ENCODE peak calls at places on chromosomes 4 and X, in four cellular contexts. J is left ventricle myocardium inferior, A is astrocyte of the spinal cord, O is HL-60. R is an unnamed sample.

GRCh38 chrX:13778916-13779315 is 38.0 kb downstream of the GPM6B start:
- DNase-seq in J (no peak), A (peak; percentile 40), O (no peak), R (peak; percentile 18)

GRCh38 chr4:94732358-94732698 is 25.4 kb upstream of the BMPR1B start:
- DNase-seq in J (no peak), A (no peak), O (no peak), R (no peak)

GRCh38 chr4:139214039-139214534 is 37.1 kb upstream of the ELF2 start:
- DNase-seq in J (peak; percentile 25), A (no peak), O (peak; percentile 69), R (no peak)

GRCh38 chr4:16129336-16129735 is 45.5 kb upstream of the PROM1 start:
- DNase-seq in J (no peak), A (no peak), O (no peak), R (no peak)

GRCh38 chr4:177964061-177964460 is 521.8 kb upstream of the AGA start:
- DNase-seq in J (no peak), A (peak; percentile 21), O (no peak), R (no peak)

GRCh38 chr4:30835044-30835443 is 114.9 kb downstream of the PCDH7 start:
- DNase-seq in J (no peak), A (no peak), O (no peak), R (no peak)

GRCh38 chr4:7964890-7965662 is 25.4 kb upstream of the AFAP1 start:
- DNase-seq in J (peak; percentile 60), A (no peak), O (no peak), R (peak; percentile 68)

GRCh38 chrX:101171883-101172400 is 47.6 kb upstream of the DRP2 start:
- DNase-seq in J (no peak), A (peak; percentile 16), O (no peak), R (no peak)

GRCh38 chr4:70994069-70994366 is 569 bp downstream of the DCK start:
- DNase-seq in J (no peak), A (no peak), O (peak; percentile 28), R (no peak)

DNA sequence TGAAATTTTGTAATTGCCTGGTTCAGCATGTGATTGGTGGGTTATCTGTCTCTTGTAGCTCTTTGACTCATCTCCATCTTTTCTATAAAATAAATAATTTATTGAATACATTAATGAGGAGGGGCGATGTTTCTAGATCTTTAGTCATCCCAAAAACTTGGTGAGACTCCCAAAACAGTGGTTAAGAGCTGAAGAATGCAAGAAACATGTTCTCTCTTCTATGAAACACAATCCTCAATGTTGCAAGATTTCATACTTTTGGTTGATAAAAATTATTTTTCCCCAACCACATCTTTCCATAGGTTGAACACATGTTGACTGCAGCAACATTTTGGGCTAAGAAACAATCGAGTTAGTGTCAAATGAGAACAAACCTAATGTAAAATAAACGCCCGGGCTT is 1.2 kb upstream of the TMEM47 start:
- DNase-seq in J (no peak), A (no peak), O (no peak), R (no peak)
- H3K4me3 ChIP-seq in J (no peak overlapping the region), A (no peak overlapping the region), O (no peak overlapping the region), R (no peak overlapping the region)

DNA sequence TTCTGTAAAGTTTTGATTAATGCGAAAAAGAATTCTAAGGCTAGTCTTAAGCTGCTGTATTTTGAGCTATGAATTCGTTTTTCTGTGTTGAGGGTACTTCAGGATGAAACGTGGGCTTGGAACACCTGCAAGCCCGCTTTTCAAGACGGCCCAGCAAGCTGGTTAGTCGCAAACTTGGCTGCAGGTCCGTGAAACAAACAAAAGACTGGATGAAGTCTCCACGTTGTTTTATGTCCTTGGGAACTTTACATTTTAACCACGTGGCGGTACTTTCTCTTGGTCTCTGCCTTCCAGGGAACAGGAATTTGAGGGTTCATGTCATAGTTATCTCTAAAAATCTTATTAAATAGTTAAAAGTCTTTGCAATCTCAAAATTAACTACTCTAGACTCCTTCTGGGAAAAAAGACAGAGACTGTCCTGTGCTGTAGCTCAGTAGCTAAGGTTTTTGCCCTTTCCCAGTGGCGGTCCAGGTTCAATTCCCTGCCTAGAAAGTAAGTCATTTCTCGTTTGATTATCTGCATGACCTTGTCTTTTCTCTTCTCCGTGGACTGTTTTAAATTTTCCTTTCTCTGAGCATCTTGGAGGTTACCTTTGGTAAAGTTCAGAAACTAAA is 21.0 kb downstream of the TENM3 start:
- DNase-seq in J (no peak), A (no peak), O (no peak), R (no peak)
- H3K4me3 ChIP-seq in J (no peak overlapping the region), A (no peak overlapping the region), O (no peak overlapping the region), R (no peak overlapping the region)

GRCh38 chrX:39900788-39901170 is 197.0 kb downstream of the BCOR start:
- DNase-seq in J (no peak), A (no peak), O (no peak), R (peak; percentile 53)
- H3K4me3 ChIP-seq in J (peak overlapping the region; percentile 6), A (no peak overlapping the region), O (no peak overlapping the region), R (peak overlapping the region; percentile 29)

GRCh38 chrX:146054311-146054710 is 236.7 kb downstream of the SLITRK2 start:
- DNase-seq in J (no peak), A (no peak), O (no peak), R (no peak)
- H3K4me3 ChIP-seq in J (no peak overlapping the region), A (no peak overlapping the region), O (no peak overlapping the region), R (no peak overlapping the region)

GRCh38 chrX:48919360-48919821 is 567 bp upstream of the PIM2 start:
- DNase-seq in J (no peak), A (no peak), O (no peak), R (no peak)

GRCh38 chrX:48918303-48918643 is 551 bp downstream of the PIM2 start:
- DNase-seq in J (no peak), A (no peak), O (no peak), R (no peak)

GRCh38 chrX:48920713-48921104 is 1.9 kb upstream of the PIM2 start:
- DNase-seq in J (no peak), A (no peak), O (no peak), R (no peak)

GRCh38 chrX:48918644-48919340 is at the start of gene PIM2:
- DNase-seq in J (peak; percentile 88), A (peak; percentile 87), O (peak; percentile 78), R (peak; percentile 95)

GRCh38 chrX:48919947-48920712 is 1.3 kb upstream of the PIM2 start:
- DNase-seq in J (no peak), A (no peak), O (no peak), R (no peak)
- H3K4me3 ChIP-seq in J (no peak overlapping the region), A (no peak overlapping the region), O (no peak overlapping the region), R (no peak overlapping the region)

DNA sequence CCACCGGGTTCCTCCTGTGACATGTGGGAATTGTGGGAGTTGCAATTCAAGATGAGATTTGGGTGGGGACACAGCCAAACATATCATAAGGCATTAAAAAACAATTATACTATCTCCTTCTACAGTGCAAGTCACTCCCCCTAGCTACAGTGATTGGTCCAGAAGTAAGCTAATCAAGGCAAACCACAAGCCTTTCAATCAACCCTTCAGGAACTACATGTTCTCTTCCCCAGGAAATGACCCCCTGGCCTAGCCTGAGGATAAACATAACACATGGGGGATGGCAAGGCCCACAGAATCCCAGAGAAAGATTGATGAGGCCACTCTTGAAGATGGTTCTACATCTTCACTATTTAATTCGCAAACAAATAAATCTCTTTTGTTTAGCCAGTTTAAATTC is 25.2 kb upstream of the FAM241A start:
- DNase-seq in J (no peak), A (peak; percentile 30), O (no peak), R (no peak)
- H3K4me3 ChIP-seq in J (no peak overlapping the region), A (no peak overlapping the region), O (no peak overlapping the region), R (no peak overlapping the region)